ENCODE peak calls at places on chromosome 13, in five cellular contexts. C is GM12878, X is tibial nerve, Y is mammary epithelial cell, G is heart right ventricle. L is an unnamed sample. For H3K4me1, the result is how much of the 10 kb centered on the place peaks cover.

GRCh38 chr13:93248627-93249047 is 22.0 kb downstream of the GPC6 start:
- DNase-seq in C (no peak), X (no peak), Y (no peak), G (no peak), L (no peak)

GRCh38 chr13:77492982-77493381 is 42.5 kb upstream of the SCEL start:
- DNase-seq in C (no peak), X (no peak), Y (peak), G (no peak), L (no peak)

GRCh38 chr13:45327253-45327954 is 13.6 kb downstream of the TPT1 start:
- DNase-seq in C (no peak), X (no peak), Y (peak), G (no peak), L (no peak)

GRCh38 chr13:70613295-70613694 is 505.0 kb upstream of the KLHL1 start:
- DNase-seq in C (no peak), X (no peak), Y (no peak), G (no peak), L (no peak)

GRCh38 chr13:65378943-65379519 is 1851.1 kb downstream of the PCDH9 start:
- DNase-seq in C (no peak), X (no peak), Y (no peak), G (no peak), L (no peak)

GRCh38 chr13:19618925-19619324 is 14.5 kb upstream of the MPHOSPH8 start:
- DNase-seq in C (no peak), X (no peak), Y (no peak), G (no peak), L (no peak)

GRCh38 chr13:94712812-94713555 is 639 bp upstream of the SOX21 start:
- DNase-seq in C (no peak), X (no peak), Y (peak), G (no peak), L (no peak)

GRCh38 chr13:95603887-95604533 is 40.5 kb downstream of the DZIP1 start:
- DNase-seq in C (no peak), X (no peak), Y (peak), G (peak), L (no peak)

GRCh38 chr13:64158910-64159309 is 2743.3 kb upstream of the PCDH20 start:
- DNase-seq in C (no peak), X (no peak), Y (no peak), G (no peak), L (no peak)

GRCh38 chr13:71867101-71867814 is at the start of gene DACH1:
- DNase-seq in C (no peak), X (no peak), Y (peak), G (peak), L (peak)

GRCh38 chr13:94345374-94346195 is 133.9 kb downstream of the DCT start:
- DNase-seq in C (no peak), X (no peak), Y (peak), G (no peak), L (no peak)

GRCh38 chr13:99165753-99166587 is 34.7 kb upstream of the UBAC2 start:
- DNase-seq in C (no peak), X (no peak), Y (no peak), G (no peak), L (no peak)

GRCh38 chr13:106573855-106574254 is 5.9 kb upstream of the ARGLU1 start:
- DNase-seq in C (no peak), X (peak), Y (no peak), G (no peak), L (no peak)

GRCh38 chr13:77325371-77325941 is 1.4 kb downstream of the MYCBP2 start:
- DNase-seq in C (no peak), X (no peak), Y (peak), G (no peak), L (no peak)

GRCh38 chr13:64855506-64855905 is 2374.6 kb downstream of the PCDH9 start:
- DNase-seq in C (no peak), X (no peak), Y (no peak), G (no peak), L (no peak)

GRCh38 chr13:30738526-30738925 is 3.2 kb downstream of the ALOX5AP start:
- DNase-seq in C (no peak), X (no peak), Y (no peak), G (no peak), L (no peak)
- H3K4me1 ChIP-seq in C (half or more), X (under half), Y (under half), G (under half), L (under half)

GRCh38 chr13:59492030-59492636 is 671.6 kb downstream of the DIAPH3 start:
- DNase-seq in C (no peak), X (no peak), Y (no peak), G (no peak), L (no peak)

GRCh38 chr13:59494151-59494550 is 669.6 kb downstream of the DIAPH3 start:
- DNase-seq in C (no peak), X (no peak), Y (no peak), G (no peak), L (no peak)

GRCh38 chr13:59497845-59498244 is 665.9 kb downstream of the DIAPH3 start:
- DNase-seq in C (no peak), X (no peak), Y (no peak), G (no peak), L (no peak)

GRCh38 chr13:59493436-59493965 is 670.2 kb downstream of the DIAPH3 start:
- DNase-seq in C (no peak), X (no peak), Y (no peak), G (no peak), L (no peak)

DNA sequence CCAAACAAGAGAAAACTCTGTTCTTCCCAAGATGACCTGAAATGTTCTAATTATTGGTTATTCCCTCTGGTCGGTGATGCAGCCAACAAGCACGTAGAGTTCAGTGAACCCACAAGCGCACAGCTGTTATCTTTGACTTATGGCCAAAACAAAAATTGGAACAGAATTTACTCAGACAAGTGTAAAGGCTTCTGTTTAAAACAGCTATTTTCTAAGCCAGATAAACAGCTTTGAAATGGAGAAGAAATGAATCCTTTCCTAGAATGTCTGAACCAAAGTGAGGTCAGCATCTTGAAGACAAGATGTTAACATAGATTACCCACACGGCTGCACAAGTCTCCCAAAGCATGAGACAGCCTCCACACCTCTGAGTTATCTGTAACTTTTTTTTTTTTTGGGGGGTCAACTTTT is 669.2 kb downstream of the DIAPH3 start:
- DNase-seq in C (no peak), X (no peak), Y (no peak), G (no peak), L (no peak)
- H3K27ac ChIP-seq in C (no peak), X (no peak), Y (no peak), G (no peak), L (no peak)

GRCh38 chr13:30905932-30906383 is at the start of gene MEDAG:
- DNase-seq in C (no peak), X (peak), Y (no peak), G (peak), L (peak)

GRCh38 chr13:30908416-30908980 is 2.4 kb downstream of the MEDAG start:
- DNase-seq in C (no peak), X (no peak), Y (no peak), G (peak), L (no peak)

GRCh38 chr13:30907167-30907761 is 1.2 kb downstream of the MEDAG start:
- DNase-seq in C (no peak), X (no peak), Y (no peak), G (no peak), L (no peak)

GRCh38 chr13:30904043-30904442 is 2.0 kb upstream of the MEDAG start:
- DNase-seq in C (no peak), X (no peak), Y (no peak), G (no peak), L (no peak)

DNA sequence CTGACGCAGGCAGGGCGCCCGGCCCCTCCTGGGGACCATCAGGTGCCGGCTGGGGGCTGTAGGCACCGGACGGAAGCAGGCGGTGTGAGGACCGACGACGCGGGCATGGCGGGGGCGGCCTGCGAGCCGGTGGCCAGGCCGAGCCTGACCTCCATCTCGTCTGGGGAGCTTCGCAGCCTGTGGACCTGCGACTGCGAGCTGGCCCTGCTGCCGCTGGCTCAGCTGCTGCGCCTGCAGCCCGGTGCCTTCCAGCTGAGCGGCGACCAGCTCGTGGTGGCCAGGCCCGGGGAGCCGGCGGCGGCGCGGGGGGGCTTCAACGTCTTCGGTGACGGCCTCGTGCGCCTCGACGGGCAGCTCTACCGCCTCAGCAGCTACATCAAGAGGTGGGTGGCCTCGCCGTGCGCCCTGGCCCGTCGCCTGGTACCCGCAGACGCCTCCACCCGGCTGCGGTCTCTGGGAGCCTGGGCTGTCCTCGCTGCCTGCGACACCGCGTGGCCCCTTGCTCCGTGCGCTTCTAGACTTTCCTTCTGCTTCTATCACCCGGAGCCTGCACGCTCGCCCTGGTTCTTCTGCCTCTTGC is 430 bp downstream of the MEDAG start:
- DNase-seq in C (no peak), X (no peak), Y (no peak), G (peak), L (no peak)
- H3K4me3 ChIP-seq in C (no peak), X (peak), Y (no peak), G (peak), L (peak)

GRCh38 chr13:97243915-97244820 is 22.0 kb downstream of the MBNL2 start:
- DNase-seq in C (no peak), X (no peak), Y (no peak), G (no peak), L (no peak)

GRCh38 chr13:97241761-97242160 is 19.6 kb downstream of the MBNL2 start:
- DNase-seq in C (no peak), X (no peak), Y (no peak), G (no peak), L (no peak)

GRCh38 chr13:97245011-97245410 is 22.9 kb downstream of the MBNL2 start:
- DNase-seq in C (no peak), X (no peak), Y (no peak), G (no peak), L (no peak)

GRCh38 chr13:97240789-97241734 is 18.9 kb downstream of the MBNL2 start:
- DNase-seq in C (no peak), X (no peak), Y (no peak), G (no peak), L (no peak)

DNA sequence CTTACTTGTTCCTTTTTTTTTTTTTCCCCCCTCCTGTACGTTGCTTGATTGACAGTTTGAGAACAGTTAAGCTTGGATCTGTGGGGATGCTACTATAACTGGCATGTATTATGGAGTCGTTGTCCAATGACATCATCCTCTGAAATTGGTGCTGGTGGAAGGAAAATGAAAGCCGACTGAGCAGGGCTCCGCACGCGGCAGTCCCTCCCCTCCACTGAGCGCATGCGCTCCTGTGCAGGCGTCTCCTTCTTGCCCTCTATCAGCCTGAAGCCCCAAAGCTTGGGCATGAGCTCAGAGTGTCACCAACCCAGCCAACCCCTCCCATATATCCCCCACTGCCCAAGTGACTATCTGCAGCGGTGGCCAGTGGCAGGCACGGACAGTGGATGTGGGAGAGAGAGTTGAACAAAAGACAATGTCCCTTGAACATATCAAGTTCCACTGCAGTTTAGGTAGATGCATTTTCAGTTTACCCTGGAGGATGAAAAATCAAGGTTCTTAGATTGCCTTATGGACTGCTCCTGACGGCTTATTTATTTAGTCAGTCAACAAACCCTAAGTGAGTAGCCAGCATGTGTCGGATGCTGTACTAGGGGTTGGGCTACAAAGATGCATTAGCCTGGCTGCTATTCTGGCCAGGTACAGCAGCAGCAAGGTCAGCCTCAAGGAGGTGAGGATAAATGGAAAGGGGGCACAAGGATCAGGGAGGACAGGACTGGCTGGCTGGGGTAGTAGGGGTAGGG is 20.8 kb downstream of the MBNL2 start:
- DNase-seq in C (no peak), X (no peak), Y (no peak), G (peak), L (no peak)
- H3K4me1 ChIP-seq in C (under half), X (half or more), Y (under half), G (half or more), L (half or more)

DNA sequence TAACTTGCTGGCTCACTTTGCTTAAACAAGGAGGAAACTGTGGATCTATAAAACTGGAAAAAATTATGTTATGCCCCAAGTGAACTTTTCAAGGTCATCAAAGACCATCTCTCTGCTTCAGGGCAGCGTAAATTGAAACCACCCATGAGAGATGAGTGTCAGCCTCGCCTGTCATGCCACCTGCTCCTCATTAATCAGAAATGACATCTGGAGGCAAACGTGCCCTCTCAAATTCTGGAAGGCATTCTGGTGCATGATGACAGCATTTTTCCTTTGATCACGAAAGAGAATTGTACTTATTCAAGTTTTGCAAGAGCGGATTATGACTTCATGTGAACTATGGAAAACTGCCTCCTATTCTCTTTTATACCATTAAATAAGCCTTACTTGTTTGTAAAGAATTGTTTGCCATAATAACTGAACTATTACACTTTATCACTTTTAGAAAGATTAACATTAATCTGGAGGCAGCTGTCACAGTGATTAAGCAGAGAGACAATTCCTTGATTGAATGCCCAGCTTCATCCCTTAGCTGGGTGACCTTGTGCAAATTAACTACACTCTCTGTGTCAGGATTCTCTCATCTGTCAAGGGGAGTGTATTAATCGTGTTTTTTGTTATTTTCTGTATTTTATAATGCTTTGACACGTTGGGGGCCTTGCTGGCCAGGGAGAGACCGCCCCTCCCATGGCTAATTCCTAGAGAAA is 17.0 kb upstream of the SACS start:
- DNase-seq in C (no peak), X (no peak), Y (no peak), G (no peak), L (no peak)
- H3K27ac ChIP-seq in C (no peak), X (no peak), Y (no peak), G (no peak), L (no peak)